ENCODE peak calls at places on chromosomes 3 and 15, in ten cellular contexts. L is heart right ventricle; Q is SJSA1; A is prostate gland; Y is breast epithelium; Z is endothelial cell of umbilical vein; G is spleen; H is CD4-positive, alpha-beta memory T cell; N is transverse colon; I is right lobe of liver. M is an unnamed sample.

GRCh38 chr3:84980011-84980410 is 21.2 kb downstream of the CADM2 start:
- DNase-seq in Y (no peak), Q (no peak), L (no peak), H (no peak), G (no peak), I (no peak), N (no peak), Z (no peak), A (no peak), M (no peak)

GRCh38 chr3:195823998-195824397 is 12.3 kb upstream of the MUC4 start:
- DNase-seq in H (no peak), N (peak; percentile 44), L (no peak), Q (no peak), I (peak; percentile 89), Z (no peak), Y (peak; percentile 73), G (no peak), A (no peak), M (no peak)

GRCh38 chr15:75145027-75145841 is 56.4 kb upstream of the C15orf39 start:
- DNase-seq in G (no peak), Q (peak; percentile 88), L (no peak), Y (no peak), A (no peak), Z (no peak), H (no peak), I (no peak), N (no peak), M (no peak)

GRCh38 chr15:70427531-70428120 is 329.9 kb upstream of the TLE3 start:
- DNase-seq in L (no peak), A (no peak), I (no peak), G (no peak), H (no peak), Z (no peak), N (no peak), Q (no peak), Y (peak; percentile 33), M (no peak)

GRCh38 chr3:77039606-77040553 is at the start of gene ROBO2:
- DNase-seq in L (no peak), Z (no peak), A (no peak), N (peak; percentile 10), Y (no peak), I (peak; percentile 35), H (no peak), G (peak; percentile 75), Q (no peak), M (peak; percentile 70)

GRCh38 chr15:64861960-64862359 is 20.2 kb downstream of the PLEKHO2 start:
- DNase-seq in Y (no peak), Q (no peak), G (no peak), A (no peak), Z (no peak), L (no peak), N (no peak), I (no peak), H (no peak), M (no peak)

GRCh38 chr3:112084980-112085697 is 1.1 kb upstream of the C3orf52 start:
- DNase-seq in A (no peak), L (no peak), H (no peak), G (no peak), Y (no peak), Z (no peak), I (no peak), Q (no peak), N (peak; percentile 56), M (peak; percentile 65)

GRCh38 chr15:97350813-97351212 is 609.7 kb upstream of the ARRDC4 start:
- DNase-seq in N (no peak), L (no peak), Y (no peak), Q (no peak), I (no peak), Z (no peak), A (no peak), G (no peak), H (no peak), M (no peak)

DNA sequence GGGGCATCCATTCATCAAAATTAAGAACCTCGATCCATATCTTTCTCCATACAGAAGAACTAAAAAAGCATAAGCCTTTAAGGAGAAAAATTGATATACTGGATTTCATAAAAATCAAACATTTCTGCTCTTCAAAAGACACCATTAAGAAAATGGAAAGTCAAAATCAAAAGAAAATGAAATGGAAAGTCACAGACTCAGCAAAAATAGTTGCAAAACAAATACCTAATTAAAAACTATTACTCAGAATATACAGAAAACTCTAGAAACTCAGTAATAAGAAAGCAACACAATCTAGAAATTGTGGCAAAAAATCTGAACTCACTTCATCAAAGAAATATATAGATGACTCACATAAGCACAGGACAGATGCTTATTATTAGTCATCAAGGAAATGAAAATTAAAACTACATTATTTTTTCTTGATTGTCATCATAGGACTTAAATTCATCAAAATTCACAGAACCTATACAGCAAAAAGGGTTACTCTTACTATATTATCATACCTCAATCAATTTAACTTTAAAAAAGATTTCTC is 430.0 kb downstream of the SHQ1 start:
- DNase-seq in Q (no peak), Y (no peak), H (no peak), G (no peak), A (no peak), I (no peak), L (no peak), N (no peak), Z (no peak), M (no peak)
- H3K9me3 ChIP-seq in Q (no peaks in the 10 kb centered on the region), Y (peaks cover 15% of the 10 kb centered on the region), H (no peaks in the 10 kb centered on the region), G (peaks cover 27% of the 10 kb centered on the region), A (no peaks in the 10 kb centered on the region), I (no peaks in the 10 kb centered on the region), L (peaks cover 24% of the 10 kb centered on the region), N (no peaks in the 10 kb centered on the region), Z (no peaks in the 10 kb centered on the region), M (no peaks in the 10 kb centered on the region)

GRCh38 chr3:150355581-150355980 is 52.5 kb upstream of the TSC22D2 start:
- DNase-seq in Z (no peak), Q (no peak), N (no peak), G (no peak), L (no peak), Y (no peak), H (no peak), A (no peak), I (no peak), M (no peak)
- H3K36me3 ChIP-seq in Z (no peaks in the 10 kb centered on the region), Q (no peaks in the 10 kb centered on the region), N (no peaks in the 10 kb centered on the region), G (no peaks in the 10 kb centered on the region), L (no peaks in the 10 kb centered on the region), Y (no peaks in the 10 kb centered on the region), H (no peaks in the 10 kb centered on the region), A (no peaks in the 10 kb centered on the region), I (no peaks in the 10 kb centered on the region), M (no peaks in the 10 kb centered on the region)

GRCh38 chr15:27746556-27746955 is 352.6 kb downstream of the OCA2 start:
- DNase-seq in H (no peak), I (no peak), Y (no peak), L (no peak), N (no peak), G (no peak), Q (no peak), A (no peak), Z (no peak), M (no peak)
- H3K9me3 ChIP-seq in H (no peaks in the 10 kb centered on the region), I (no peaks in the 10 kb centered on the region), Y (no peaks in the 10 kb centered on the region), L (no peaks in the 10 kb centered on the region), N (no peaks in the 10 kb centered on the region), G (no peaks in the 10 kb centered on the region), Q (no peaks in the 10 kb centered on the region), A (no peaks in the 10 kb centered on the region), Z (peaks cover 4% of the 10 kb centered on the region), M (no peaks in the 10 kb centered on the region)

GRCh38 chr3:127017229-127017628 is 34.3 kb downstream of the PLXNA1 start:
- DNase-seq in L (no peak), I (no peak), Q (no peak), A (no peak), H (no peak), G (no peak), N (no peak), Z (no peak), Y (no peak), M (no peak)
- H3K36me3 ChIP-seq in L (no peaks in the 10 kb centered on the region), I (no peaks in the 10 kb centered on the region), Q (peaks cover 90% of the 10 kb centered on the region), A (peaks cover 11% of the 10 kb centered on the region), H (no peaks in the 10 kb centered on the region), G (no peaks in the 10 kb centered on the region), N (no peaks in the 10 kb centered on the region), Z (peaks cover 3% of the 10 kb centered on the region), Y (peaks cover 9% of the 10 kb centered on the region), M (peaks cover 76% of the 10 kb centered on the region)

DNA sequence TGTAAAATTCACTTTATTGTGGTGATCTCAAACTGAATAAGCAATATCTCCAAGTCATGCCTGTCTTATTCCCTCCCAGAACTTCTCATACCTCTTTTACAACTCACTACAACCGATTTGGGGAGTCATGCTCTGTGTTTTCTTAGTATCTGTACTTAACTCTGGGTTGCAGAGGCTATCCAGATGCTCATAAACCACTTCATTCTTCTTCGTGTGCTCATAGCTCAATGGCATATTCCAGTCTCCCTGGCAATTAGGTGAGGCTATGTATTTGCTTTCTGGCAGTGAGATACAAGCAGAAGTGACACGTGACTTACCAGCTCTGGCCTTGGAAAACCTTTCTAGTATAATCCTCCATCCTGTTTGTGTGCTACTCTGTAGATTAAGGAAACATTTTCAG is 360.9 kb downstream of the ZNF385D start:
- DNase-seq in A (no peak), Q (no peak), L (no peak), G (no peak), Y (no peak), I (no peak), H (no peak), Z (no peak), N (no peak), M (no peak)
- H3K9me3 ChIP-seq in A (no peaks in the 10 kb centered on the region), Q (no peaks in the 10 kb centered on the region), L (peaks cover 28% of the 10 kb centered on the region), G (peaks cover 11% of the 10 kb centered on the region), Y (no peaks in the 10 kb centered on the region), I (no peaks in the 10 kb centered on the region), H (no peaks in the 10 kb centered on the region), Z (no peaks in the 10 kb centered on the region), N (no peaks in the 10 kb centered on the region), M (no peaks in the 10 kb centered on the region)

M was measured in Peyer's patch.